ENCODE peak calls at places on chromosomes 2 and 18, in four cellular contexts. One of them, this sample, is unnamed.

GRCh38 chr2:234730066-234730640 is 221.7 kb upstream of the SH3BP4 start:
- DNase-seq in AG04449: no peak
- DNase-seq in CD4-positive, alpha-beta T cell: no peak
- DNase-seq in prostate gland: no peak
- DNase-seq in this sample: no peak

GRCh38 chr2:99877963-99878362 is 264.4 kb downstream of the AFF3 start:
- DNase-seq in AG04449: no peak
- DNase-seq in CD4-positive, alpha-beta T cell: no peak
- DNase-seq in prostate gland: no peak
- DNase-seq in this sample: no peak

GRCh38 chr2:71939588-71940535 is 207.8 kb downstream of the CYP26B1 start:
- DNase-seq in AG04449: no peak
- DNase-seq in CD4-positive, alpha-beta T cell: no peak
- DNase-seq in prostate gland: peak; percentile 2
- DNase-seq in this sample: peak; percentile 93

GRCh38 chr18:34942276-34942675 is 98.9 kb upstream of the MAPRE2 start:
- DNase-seq in AG04449: no peak
- DNase-seq in CD4-positive, alpha-beta T cell: no peak
- DNase-seq in prostate gland: no peak
- DNase-seq in this sample: no peak

GRCh38 chr18:8301427-8302172 is 307.6 kb upstream of the RAB12 start:
- DNase-seq in AG04449: no peak
- DNase-seq in CD4-positive, alpha-beta T cell: no peak
- DNase-seq in prostate gland: no peak
- DNase-seq in this sample: no peak

GRCh38 chr2:4678937-4679336 is 975.6 kb downstream of the DCDC2C start:
- DNase-seq in AG04449: no peak
- DNase-seq in CD4-positive, alpha-beta T cell: no peak
- DNase-seq in prostate gland: no peak
- DNase-seq in this sample: no peak

GRCh38 chr2:144237845-144238637 is 281.9 kb downstream of the ZEB2 start:
- DNase-seq in AG04449: no peak
- DNase-seq in CD4-positive, alpha-beta T cell: no peak
- DNase-seq in prostate gland: no peak
- DNase-seq in this sample: no peak

GRCh38 chr2:27960237-27960912 is 69.8 kb downstream of the BABAM2 start:
- DNase-seq in AG04449: peak; percentile 87
- DNase-seq in CD4-positive, alpha-beta T cell: no peak
- DNase-seq in prostate gland: no peak
- DNase-seq in this sample: no peak

GRCh38 chr2:6526093-6526824 is 339.4 kb downstream of the CMPK2 start:
- DNase-seq in AG04449: no peak
- DNase-seq in CD4-positive, alpha-beta T cell: no peak
- DNase-seq in prostate gland: no peak
- DNase-seq in this sample: no peak

GRCh38 chr18:37654034-37654433 is 88.4 kb upstream of the CELF4 start:
- DNase-seq in AG04449: no peak
- DNase-seq in CD4-positive, alpha-beta T cell: no peak
- DNase-seq in prostate gland: peak; percentile 0
- DNase-seq in this sample: no peak

GRCh38 chr18:44758821-44759624 is 78.3 kb downstream of the SETBP1 start:
- DNase-seq in AG04449: no peak
- DNase-seq in CD4-positive, alpha-beta T cell: no peak
- DNase-seq in prostate gland: no peak
- DNase-seq in this sample: no peak

GRCh38 chr2:58289029-58289428 is 47.9 kb upstream of the FANCL start:
- DNase-seq in AG04449: no peak
- DNase-seq in CD4-positive, alpha-beta T cell: no peak
- DNase-seq in prostate gland: no peak
- DNase-seq in this sample: no peak

GRCh38 chr2:69384618-69385081 is 2.4 kb downstream of the GFPT1 start:
- DNase-seq in AG04449: no peak
- DNase-seq in CD4-positive, alpha-beta T cell: no peak
- DNase-seq in prostate gland: no peak
- DNase-seq in this sample: no peak

GRCh38 chr2:153939124-153939796 is 67.5 kb downstream of the GALNT13 start:
- DNase-seq in AG04449: no peak
- DNase-seq in CD4-positive, alpha-beta T cell: no peak
- DNase-seq in prostate gland: no peak
- DNase-seq in this sample: no peak

GRCh38 chr18:79910563-79910962 is 40.9 kb downstream of the SLC66A2 start:
- DNase-seq in AG04449: no peak
- DNase-seq in CD4-positive, alpha-beta T cell: no peak
- DNase-seq in prostate gland: no peak
- DNase-seq in this sample: no peak

GRCh38 chr2:170307988-170308387 is 130.0 kb downstream of the MYO3B start:
- DNase-seq in AG04449: no peak
- DNase-seq in CD4-positive, alpha-beta T cell: no peak
- DNase-seq in prostate gland: no peak
- DNase-seq in this sample: no peak

GRCh38 chr2:108533832-108534576 is at the start of gene LIMS1:
- DNase-seq in AG04449: no peak
- DNase-seq in CD4-positive, alpha-beta T cell: peak; percentile 86
- DNase-seq in prostate gland: peak; percentile 92
- DNase-seq in this sample: peak; percentile 96

GRCh38 chr18:72119082-72119481 is 425.1 kb downstream of the CBLN2 start:
- DNase-seq in AG04449: no peak
- DNase-seq in CD4-positive, alpha-beta T cell: no peak
- DNase-seq in prostate gland: no peak
- DNase-seq in this sample: no peak

GRCh38 chr2:5914831-5915611 is 222.8 kb downstream of the SOX11 start:
- DNase-seq in AG04449: peak; percentile 58
- DNase-seq in CD4-positive, alpha-beta T cell: no peak
- DNase-seq in prostate gland: no peak
- DNase-seq in this sample: no peak

GRCh38 chr2:161061786-161062185 is 98.4 kb upstream of the TANK start:
- DNase-seq in AG04449: no peak
- DNase-seq in CD4-positive, alpha-beta T cell: no peak
- DNase-seq in prostate gland: no peak
- DNase-seq in this sample: no peak

GRCh38 chr2:161063074-161063945 is 96.9 kb upstream of the TANK start:
- DNase-seq in AG04449: peak; percentile 40
- DNase-seq in CD4-positive, alpha-beta T cell: peak; percentile 47
- DNase-seq in prostate gland: peak; percentile 91
- DNase-seq in this sample: peak; percentile 73

GRCh38 chr2:161067846-161068245 is 92.4 kb upstream of the TANK start:
- DNase-seq in AG04449: no peak
- DNase-seq in CD4-positive, alpha-beta T cell: no peak
- DNase-seq in prostate gland: no peak
- DNase-seq in this sample: no peak

GRCh38 chr2:161059388-161059787 is 100.8 kb upstream of the TANK start:
- DNase-seq in AG04449: no peak
- DNase-seq in CD4-positive, alpha-beta T cell: no peak
- DNase-seq in prostate gland: no peak
- DNase-seq in this sample: no peak

GRCh38 chr2:161063946-161064306 is 96.3 kb upstream of the TANK start:
- DNase-seq in AG04449: no peak
- DNase-seq in CD4-positive, alpha-beta T cell: no peak
- DNase-seq in prostate gland: no peak
- DNase-seq in this sample: no peak
- TF ChIP-seq CTCF in AG04449: no peak
- TF ChIP-seq CTCF in CD4-positive, alpha-beta T cell: peak; percentile 65
- TF ChIP-seq CTCF in prostate gland: no peak
- TF ChIP-seq CTCF in this sample: no peak

DNA sequence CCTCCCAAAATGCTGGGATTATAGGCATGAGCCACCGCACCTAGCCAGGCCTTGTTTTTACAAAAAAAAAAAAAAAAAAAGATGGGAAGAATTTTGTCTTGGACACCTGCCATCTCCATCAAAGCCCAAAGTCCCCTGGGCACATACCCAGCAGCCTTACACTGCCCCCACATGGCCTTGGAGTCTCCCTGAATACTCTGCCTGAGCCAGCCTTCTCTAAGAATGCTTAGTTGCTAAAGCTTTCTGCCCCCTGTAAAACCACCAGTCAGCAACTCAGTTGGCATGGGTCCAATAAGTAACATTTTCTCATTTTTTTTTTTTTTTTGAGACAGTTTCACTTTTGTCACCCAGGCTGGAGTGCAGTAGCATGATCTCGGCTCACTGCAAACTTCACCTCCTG is 40.6 kb downstream of the SPC25 start:
- DNase-seq in AG04449: no peak
- DNase-seq in CD4-positive, alpha-beta T cell: no peak
- DNase-seq in prostate gland: no peak
- DNase-seq in this sample: peak; percentile 48
- TF ChIP-seq CTCF in AG04449: no peak
- TF ChIP-seq CTCF in CD4-positive, alpha-beta T cell: no peak
- TF ChIP-seq CTCF in prostate gland: no peak
- TF ChIP-seq CTCF in this sample: no peak

GRCh38 chr2:22355816-22356433 is 1029.1 kb upstream of the KLHL29 start:
- DNase-seq in AG04449: no peak
- DNase-seq in CD4-positive, alpha-beta T cell: peak; percentile 10
- DNase-seq in prostate gland: peak; percentile 55
- DNase-seq in this sample: peak; percentile 61
- TF ChIP-seq CTCF in AG04449: peak; percentile 26
- TF ChIP-seq CTCF in CD4-positive, alpha-beta T cell: peak; percentile 59
- TF ChIP-seq CTCF in prostate gland: peak; percentile 69
- TF ChIP-seq CTCF in this sample: peak; percentile 65

GRCh38 chr2:88590998-88591613 is 36.2 kb downstream of the EIF2AK3 start:
- DNase-seq in AG04449: peak; percentile 17
- DNase-seq in CD4-positive, alpha-beta T cell: peak; percentile 21
- DNase-seq in prostate gland: peak; percentile 40
- DNase-seq in this sample: no peak
- TF ChIP-seq CTCF in AG04449: peak; percentile 69
- TF ChIP-seq CTCF in CD4-positive, alpha-beta T cell: peak; percentile 80
- TF ChIP-seq CTCF in prostate gland: peak; percentile 80
- TF ChIP-seq CTCF in this sample: peak; percentile 86

GRCh38 chr2:197972017-197972416 is 167.6 kb downstream of the PLCL1 start:
- DNase-seq in AG04449: peak; percentile 36
- DNase-seq in CD4-positive, alpha-beta T cell: no peak
- DNase-seq in prostate gland: no peak
- DNase-seq in this sample: no peak
- TF ChIP-seq CTCF in AG04449: no peak
- TF ChIP-seq CTCF in CD4-positive, alpha-beta T cell: no peak
- TF ChIP-seq CTCF in prostate gland: no peak
- TF ChIP-seq CTCF in this sample: no peak

DNA sequence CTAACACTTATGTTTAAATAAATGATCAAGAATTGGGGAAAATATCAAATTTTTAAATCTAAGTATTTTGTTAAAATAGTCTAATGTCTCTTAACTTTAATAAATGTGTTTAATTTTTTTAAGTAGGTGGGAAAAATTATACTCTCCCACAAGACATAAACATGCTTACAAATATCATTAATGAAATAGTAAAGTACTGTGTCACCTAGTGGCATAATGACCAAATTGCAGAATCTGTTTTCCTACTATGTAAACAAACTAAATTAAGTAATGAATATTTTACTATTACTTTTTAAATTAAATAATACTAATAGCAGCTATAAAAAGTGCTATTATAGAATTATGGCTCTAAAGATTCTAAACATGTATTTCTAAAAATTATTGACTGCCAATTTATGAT is 52.0 kb upstream of the CHAC2 start:
- DNase-seq in AG04449: no peak
- DNase-seq in CD4-positive, alpha-beta T cell: no peak
- DNase-seq in prostate gland: no peak
- DNase-seq in this sample: no peak
- TF ChIP-seq CTCF in AG04449: peak; percentile 9
- TF ChIP-seq CTCF in CD4-positive, alpha-beta T cell: no peak
- TF ChIP-seq CTCF in prostate gland: peak; percentile 40
- TF ChIP-seq CTCF in this sample: peak; percentile 34

GRCh38 chr2:3662239-3662638 is 4.2 kb downstream of the ALLC start:
- DNase-seq in AG04449: no peak
- DNase-seq in CD4-positive, alpha-beta T cell: no peak
- DNase-seq in prostate gland: no peak
- DNase-seq in this sample: no peak
- TF ChIP-seq CTCF in AG04449: no peak
- TF ChIP-seq CTCF in CD4-positive, alpha-beta T cell: no peak
- TF ChIP-seq CTCF in prostate gland: no peak
- TF ChIP-seq CTCF in this sample: no peak

GRCh38 chr2:33588246-33588645 is 10.9 kb downstream of the FAM98A start:
- DNase-seq in AG04449: no peak
- DNase-seq in CD4-positive, alpha-beta T cell: no peak
- DNase-seq in prostate gland: no peak
- DNase-seq in this sample: no peak

GRCh38 chr2:33595385-33595784 is 3.7 kb downstream of the FAM98A start:
- DNase-seq in AG04449: no peak
- DNase-seq in CD4-positive, alpha-beta T cell: no peak
- DNase-seq in prostate gland: no peak
- DNase-seq in this sample: no peak

DNA sequence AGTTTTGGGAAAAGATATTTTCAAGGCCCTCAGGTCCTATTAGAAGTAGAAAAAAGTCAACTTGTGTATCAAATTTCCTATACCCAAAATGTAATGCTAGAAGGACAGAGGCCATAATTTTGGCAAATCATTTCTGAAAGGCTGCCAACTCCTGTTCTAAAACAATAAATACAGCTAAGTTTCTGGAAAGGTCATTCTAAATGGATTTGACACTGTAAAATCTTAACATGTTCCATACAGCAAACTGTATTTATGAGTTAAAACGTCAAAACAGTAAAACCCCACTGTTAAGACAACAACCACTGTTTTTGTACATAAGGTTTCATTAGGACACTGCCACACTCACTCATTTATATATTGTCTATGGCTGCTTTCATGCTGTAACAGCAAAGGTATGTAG is 9.7 kb downstream of the FAM98A start:
- DNase-seq in AG04449: no peak
- DNase-seq in CD4-positive, alpha-beta T cell: no peak
- DNase-seq in prostate gland: no peak
- DNase-seq in this sample: no peak
- TF ChIP-seq CTCF in AG04449: no peak
- TF ChIP-seq CTCF in CD4-positive, alpha-beta T cell: no peak
- TF ChIP-seq CTCF in prostate gland: no peak
- TF ChIP-seq CTCF in this sample: no peak

DNA sequence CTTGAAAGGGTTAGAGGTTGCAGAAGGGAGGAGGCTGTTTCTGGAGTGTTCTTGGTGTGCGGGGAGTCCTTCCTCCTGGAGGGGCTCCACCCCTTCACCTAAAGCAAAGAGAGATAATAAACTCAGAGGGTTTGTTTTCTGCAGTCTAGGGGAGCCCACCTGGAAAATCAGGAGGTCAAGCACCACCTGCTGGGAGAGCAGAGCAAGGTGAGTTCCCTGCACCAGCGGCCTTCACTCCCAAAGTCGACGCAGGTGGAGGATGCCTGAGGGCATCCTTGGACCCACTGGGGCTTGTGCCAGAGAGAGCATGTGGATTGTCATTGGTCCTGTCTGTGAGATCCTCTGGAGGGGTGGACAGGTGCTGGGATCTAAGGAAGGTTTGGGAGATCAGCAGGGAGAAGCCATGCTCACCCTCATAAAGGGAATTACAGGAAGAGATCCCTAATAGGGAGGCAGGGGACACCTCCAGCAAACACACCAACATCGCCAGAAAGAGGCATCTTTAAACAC is 116.7 kb downstream of the KCNF1 start:
- DNase-seq in AG04449: no peak
- DNase-seq in CD4-positive, alpha-beta T cell: no peak
- DNase-seq in prostate gland: no peak
- DNase-seq in this sample: no peak
- TF ChIP-seq CTCF in AG04449: no peak
- TF ChIP-seq CTCF in CD4-positive, alpha-beta T cell: no peak
- TF ChIP-seq CTCF in prostate gland: peak; percentile 16
- TF ChIP-seq CTCF in this sample: peak; percentile 31

This sample was measured in psoas muscle.